ENCODE peak calls at places on chromosomes 13 and 19, in four cellular contexts. D is iris pigment epithelial cell, E is adipocyte, B is GM10248. M is an unnamed sample.
A peak's percentile ranks its signal among the peaks of the same experiment; 100 is the strongest.

GRCh38 chr19:6222884-6223283 is 56.9 kb downstream of the MLLT1 start:
- DNase-seq in D (no peak), E (no peak), B (no peak), M (no peak)

GRCh38 chr13:75635621-75636338 is at the start of gene LMO7:
- DNase-seq in D (peak; percentile 69), E (peak; percentile 85), B (peak; percentile 83), M (no peak)

GRCh38 chr13:102571075-102571474 is 25.7 kb upstream of the TPP2 start:
- DNase-seq in D (no peak), E (no peak), B (no peak), M (no peak)

GRCh38 chr19:35266904-35267817 is 1.6 kb upstream of the USF2 start:
- DNase-seq in D (peak; percentile 31), E (peak; percentile 73), B (no peak), M (no peak)

GRCh38 chr13:106161186-106161585 is 374.3 kb downstream of the EFNB2 start:
- DNase-seq in D (peak; percentile 39), E (no peak), B (no peak), M (no peak)

GRCh38 chr13:111177803-111178389 is 62.8 kb downstream of the ARHGEF7 start:
- DNase-seq in D (peak; percentile 82), E (peak; percentile 57), B (no peak), M (no peak)

GRCh38 chr13:45500492-45501174 is 35.9 kb downstream of the COG3 start:
- DNase-seq in D (peak; percentile 92), E (peak; percentile 86), B (no peak), M (peak; percentile 67)

GRCh38 chr13:91384891-91385290 is 13.5 kb upstream of the GPC5 start:
- DNase-seq in D (no peak), E (no peak), B (no peak), M (no peak)

GRCh38 chr13:32255744-32256120 is 59.4 kb downstream of the ZAR1L start:
- DNase-seq in D (peak; percentile 70), E (no peak), B (no peak), M (no peak)

GRCh38 chr19:45455707-45456499 is 11.9 kb upstream of the FOSB start:
- DNase-seq in D (peak; percentile 100), E (peak; percentile 99), B (peak; percentile 81), M (no peak)

GRCh38 chr19:1837625-1838105 is 10.6 kb downstream of the REXO1 start:
- DNase-seq in D (no peak), E (peak; percentile 65), B (peak; percentile 85), M (no peak)

GRCh38 chr19:2952953-2953481 is 8.2 kb upstream of the ZNF77 start:
- DNase-seq in D (no peak), E (peak; percentile 33), B (no peak), M (no peak)

GRCh38 chr13:39998166-39998565 is 342.7 kb downstream of the COG6 start:
- DNase-seq in D (no peak), E (no peak), B (no peak), M (no peak)

GRCh38 chr13:111049791-111050538 is 65.1 kb upstream of the ARHGEF7 start:
- DNase-seq in D (no peak), E (peak; percentile 68), B (no peak), M (no peak)

GRCh38 chr19:13962738-13963602 is 10.7 kb downstream of the DCAF15 start:
- DNase-seq in D (peak; percentile 55), E (peak; percentile 17), B (no peak), M (no peak)

GRCh38 chr13:63198076-63198475 is 1782.4 kb upstream of the PCDH20 start:
- DNase-seq in D (peak; percentile 29), E (peak; percentile 58), B (no peak), M (no peak)

GRCh38 chr19:47719047-47719885 is 6.0 kb downstream of the EHD2 start:
- DNase-seq in D (peak; percentile 95), E (peak; percentile 98), B (no peak), M (peak; percentile 95)

GRCh38 chr19:42286349-42287016 is 15.4 kb upstream of the PRR19 start:
- DNase-seq in D (peak; percentile 49), E (peak; percentile 32), B (no peak), M (no peak)

GRCh38 chr13:35744144-35744543 is 267.7 kb upstream of the MAB21L1 start:
- DNase-seq in D (no peak), E (no peak), B (no peak), M (no peak)

M was measured in HFF-Myc.